ENCODE peak calls at places on chromosomes 6 and 20, in five cellular contexts. One of them, this sample, is unnamed.
A peak's percentile ranks its signal among the peaks of the same experiment; 100 is the strongest.

GRCh38 chr20:12535316-12535715 is 473.5 kb upstream of the SPTLC3 start:
- DNase-seq in HCT116: no peak
- DNase-seq in stimulated activated CD4-positive, alpha-beta T cell treated with anti-CD3 and anti-CD28 coated beads, Interleukin-1b, Interleukin-23, amount 100 ng/mL, for 1 hour: no peak
- DNase-seq in left ventricle myocardium superior: no peak
- DNase-seq in naive thymus-derived CD8-positive, alpha-beta T cell: no peak
- DNase-seq in this sample: no peak

GRCh38 chr6:12371641-12372146 is 81.5 kb downstream of the EDN1 start:
- DNase-seq in naive thymus-derived CD8-positive, alpha-beta T cell: no peak
- DNase-seq in stimulated activated CD4-positive, alpha-beta T cell treated with anti-CD3 and anti-CD28 coated beads, Interleukin-1b, Interleukin-23, amount 100 ng/mL, for 1 hour: no peak
- DNase-seq in left ventricle myocardium superior: no peak
- DNase-seq in HCT116: no peak
- DNase-seq in this sample: no peak

GRCh38 chr6:141321486-141322347 is 811.0 kb upstream of the GJE1 start:
- DNase-seq in left ventricle myocardium superior: no peak
- DNase-seq in HCT116: no peak
- DNase-seq in stimulated activated CD4-positive, alpha-beta T cell treated with anti-CD3 and anti-CD28 coated beads, Interleukin-1b, Interleukin-23, amount 100 ng/mL, for 1 hour: no peak
- DNase-seq in naive thymus-derived CD8-positive, alpha-beta T cell: no peak
- DNase-seq in this sample: no peak

GRCh38 chr20:39117486-39117885 is 155.3 kb downstream of the DHX35 start:
- DNase-seq in naive thymus-derived CD8-positive, alpha-beta T cell: no peak
- DNase-seq in stimulated activated CD4-positive, alpha-beta T cell treated with anti-CD3 and anti-CD28 coated beads, Interleukin-1b, Interleukin-23, amount 100 ng/mL, for 1 hour: no peak
- DNase-seq in HCT116: peak; percentile 88
- DNase-seq in left ventricle myocardium superior: no peak
- DNase-seq in this sample: peak; percentile 22

GRCh38 chr6:74604279-74604678 is 601.6 kb downstream of the COL12A1 start:
- DNase-seq in HCT116: no peak
- DNase-seq in left ventricle myocardium superior: no peak
- DNase-seq in stimulated activated CD4-positive, alpha-beta T cell treated with anti-CD3 and anti-CD28 coated beads, Interleukin-1b, Interleukin-23, amount 100 ng/mL, for 1 hour: no peak
- DNase-seq in naive thymus-derived CD8-positive, alpha-beta T cell: no peak
- DNase-seq in this sample: no peak

GRCh38 chr20:4071177-4071723 is 55.9 kb upstream of the RNF24 start:
- DNase-seq in naive thymus-derived CD8-positive, alpha-beta T cell: no peak
- DNase-seq in HCT116: no peak
- DNase-seq in stimulated activated CD4-positive, alpha-beta T cell treated with anti-CD3 and anti-CD28 coated beads, Interleukin-1b, Interleukin-23, amount 100 ng/mL, for 1 hour: no peak
- DNase-seq in left ventricle myocardium superior: no peak
- DNase-seq in this sample: no peak

GRCh38 chr6:24951831-24952299 is 16.1 kb upstream of the RIPOR2 start:
- DNase-seq in naive thymus-derived CD8-positive, alpha-beta T cell: peak; percentile 76
- DNase-seq in left ventricle myocardium superior: no peak
- DNase-seq in HCT116: no peak
- DNase-seq in stimulated activated CD4-positive, alpha-beta T cell treated with anti-CD3 and anti-CD28 coated beads, Interleukin-1b, Interleukin-23, amount 100 ng/mL, for 1 hour: no peak
- DNase-seq in this sample: peak; percentile 93

GRCh38 chr20:17646901-17647301 is 35.1 kb downstream of the RRBP1 start:
- DNase-seq in stimulated activated CD4-positive, alpha-beta T cell treated with anti-CD3 and anti-CD28 coated beads, Interleukin-1b, Interleukin-23, amount 100 ng/mL, for 1 hour: no peak
- DNase-seq in HCT116: no peak
- DNase-seq in naive thymus-derived CD8-positive, alpha-beta T cell: no peak
- DNase-seq in left ventricle myocardium superior: no peak
- DNase-seq in this sample: no peak

GRCh38 chr6:33989016-33989854 is 156.7 kb downstream of the GRM4 start:
- DNase-seq in left ventricle myocardium superior: no peak
- DNase-seq in naive thymus-derived CD8-positive, alpha-beta T cell: no peak
- DNase-seq in HCT116: no peak
- DNase-seq in stimulated activated CD4-positive, alpha-beta T cell treated with anti-CD3 and anti-CD28 coated beads, Interleukin-1b, Interleukin-23, amount 100 ng/mL, for 1 hour: no peak
- DNase-seq in this sample: no peak